ENCODE peak calls at places on chromosomes 13 and 19, in five cellular contexts. K, V, W, O and G are unnamed samples.

GRCh38 chr13:20487927-20488326 is 37.7 kb downstream of the CRYL1 start:
- DNase-seq in K (no peak), V (no peak), W (no peak), O (no peak), G (no peak)

GRCh38 chr19:36169084-36169760 is 17.0 kb upstream of the COX7A1 start:
- DNase-seq in O (no peak), V (no peak), W (peak), K (no peak), G (no peak)

GRCh38 chr13:51826606-51827005 is 18.4 kb downstream of the TMEM272 start:
- DNase-seq in O (no peak), W (peak), V (peak), K (no peak), G (no peak)

GRCh38 chr13:53901593-53901992 is 873.0 kb downstream of the OLFM4 start:
- DNase-seq in V (no peak), W (no peak), K (no peak), O (no peak), G (no peak)

GRCh38 chr19:48683349-48683748 is 10.5 kb upstream of the NTN5 start:
- DNase-seq in O (peak), V (no peak), W (peak), K (peak), G (no peak)

GRCh38 chr13:45339867-45340266 is 1.1 kb downstream of the TPT1 start:
- DNase-seq in O (no peak), K (no peak), V (peak), W (no peak), G (peak)

GRCh38 chr13:67841071-67841470 is 610.9 kb upstream of the PCDH9 start:
- DNase-seq in V (no peak), W (no peak), O (no peak), K (no peak), G (no peak)

GRCh38 chr19:49442354-49442753 is 1.0 kb upstream of the SLC17A7 start:
- DNase-seq in V (no peak), O (no peak), W (peak), K (no peak), G (no peak)